ENCODE peak calls at places on chromosomes 4 and X, in eight cellular contexts. T, W, R, B, C, S, M and L are unnamed samples.

GRCh38 chrX:40845331-40845911 is 110.1 kb upstream of the MED14 start:
- DNase-seq in C (no peak), S (no peak), M (peak), W (peak), B (no peak), R (no peak), T (no peak), L (no peak)

GRCh38 chr4:124322234-124322831 is 390.2 kb downstream of the ANKRD50 start:
- DNase-seq in S (no peak), M (no peak), C (no peak), T (peak), R (no peak), B (peak), W (peak), L (no peak)

GRCh38 chr4:126611900-126612299 is 1020.9 kb upstream of the INTU start:
- DNase-seq in B (no peak), R (no peak), M (no peak), T (no peak), C (no peak), W (peak), S (no peak), L (no peak)

GRCh38 chrX:131816551-131817136 is 206.5 kb upstream of the STK26 start:
- DNase-seq in R (peak), W (peak), B (peak), C (no peak), S (peak), M (no peak), T (no peak), L (peak)

GRCh38 chr4:87031946-87032345 is 97.1 kb downstream of the AFF1 start:
- DNase-seq in R (no peak), T (no peak), C (no peak), M (no peak), W (no peak), S (no peak), B (no peak), L (no peak)

GRCh38 chr4:104589264-104589868 is 94.7 kb upstream of the CXXC4 start:
- DNase-seq in W (no peak), M (no peak), S (no peak), B (no peak), C (no peak), T (no peak), R (no peak), L (no peak)

GRCh38 chrX:71543316-71543715 is 10.4 kb downstream of the OGT start:
- DNase-seq in R (no peak), M (no peak), T (no peak), B (no peak), W (peak), S (no peak), C (no peak), L (no peak)

GRCh38 chr4:155597933-155598451 is 68.7 kb upstream of the GUCY1A1 start:
- DNase-seq in M (no peak), C (no peak), S (no peak), W (peak), R (no peak), B (no peak), T (no peak), L (no peak)

GRCh38 chr4:113328514-113328913 is 279.1 kb downstream of the ANK2 start:
- DNase-seq in B (no peak), M (no peak), C (no peak), T (no peak), W (no peak), S (no peak), R (no peak), L (no peak)

GRCh38 chrX:109261279-109261678 is 220.6 kb downstream of the GUCY2F start:
- DNase-seq in T (no peak), C (no peak), S (no peak), R (no peak), W (no peak), M (no peak), B (no peak), L (no peak)

GRCh38 chr4:145345401-145345800 is 136.3 kb upstream of the SMAD1 start:
- DNase-seq in R (no peak), W (peak), M (no peak), S (no peak), B (no peak), C (no peak), T (no peak), L (no peak)

GRCh38 chr4:25861951-25862410 is 807 bp downstream of the SEL1L3 start:
- DNase-seq in B (peak), S (peak), R (peak), M (no peak), W (peak), T (no peak), C (no peak), L (peak)
- H3K27ac ChIP-seq in B (peak), S (peak), R (peak), M (peak), W (no peak), T (peak), C (no peak), L (peak)

GRCh38 chr4:137474711-137475301 is 57.5 kb downstream of the PCDH18 start:
- DNase-seq in M (no peak), T (no peak), S (no peak), C (no peak), B (no peak), W (peak), R (no peak), L (no peak)
- H3K27ac ChIP-seq in M (no peak), T (no peak), S (no peak), C (no peak), B (no peak), W (no peak), R (no peak), L (no peak)

GRCh38 chr4:55183926-55184599 is 58.7 kb upstream of the KDR start:
- DNase-seq in S (no peak), C (no peak), T (peak), M (peak), B (no peak), W (peak), R (no peak), L (no peak)
- H3K27ac ChIP-seq in S (no peak), C (peak), T (peak), M (peak), B (no peak), W (peak), R (no peak), L (no peak)

GRCh38 chr4:57070461-57070860 is 39.7 kb downstream of the IGFBP7 start:
- DNase-seq in S (no peak), T (no peak), M (no peak), B (no peak), R (no peak), C (no peak), W (no peak), L (no peak)
- H3K27ac ChIP-seq in S (no peak), T (no peak), M (no peak), B (no peak), R (no peak), C (no peak), W (no peak), L (no peak)